ENCODE peak calls at places on chromosomes 5 and 9, in nine cellular contexts. R, E, U, J, P, Y, V, X and A are unnamed samples.

GRCh38 chr5:134603059-134603458 is 29.6 kb downstream of the SAR1B start:
- DNase-seq in U (no peak), P (peak), E (no peak), J (no peak), Y (no peak), X (no peak), R (no peak), V (no peak), A (peak)

GRCh38 chr5:143002459-143003327 is 232.5 kb downstream of the ARHGAP26 start:
- DNase-seq in Y (no peak), U (peak), P (peak), V (no peak), J (no peak), E (no peak), R (peak), X (no peak), A (peak)

GRCh38 chr5:128534729-128535128 is 3.3 kb downstream of the FBN2 start:
- DNase-seq in X (no peak), P (peak), V (no peak), U (peak), R (peak), J (no peak), E (no peak), Y (no peak), A (no peak)

GRCh38 chr9:26012797-26013594 is 334.8 kb upstream of the TUSC1 start:
- DNase-seq in R (no peak), P (no peak), J (no peak), V (peak), E (no peak), X (no peak), Y (no peak), U (no peak), A (peak)

GRCh38 chr9:116951588-116952433 is 264.7 kb downstream of the TRIM32 start:
- DNase-seq in J (no peak), Y (no peak), V (peak), E (no peak), X (no peak), P (no peak), R (no peak), U (no peak), A (peak)

GRCh38 chr5:10118150-10118549 is 131.5 kb downstream of the ATPSCKMT start:
- DNase-seq in J (no peak), X (no peak), V (no peak), R (no peak), E (no peak), P (no peak), Y (no peak), U (no peak), A (no peak)

GRCh38 chr9:36401897-36402480 is 1.9 kb upstream of the RNF38 start:
- DNase-seq in R (no peak), J (no peak), X (no peak), U (no peak), P (no peak), V (no peak), Y (no peak), E (no peak), A (no peak)

GRCh38 chr9:105291422-105291859 is 47.0 kb downstream of the SLC44A1 start:
- DNase-seq in E (no peak), P (no peak), J (no peak), X (no peak), R (no peak), V (no peak), U (no peak), Y (no peak), A (no peak)

GRCh38 chr5:111707624-111708165 is 49.3 kb downstream of the NREP start:
- DNase-seq in P (no peak), Y (no peak), U (no peak), X (no peak), V (no peak), J (no peak), E (no peak), R (no peak), A (no peak)

GRCh38 chr9:22649384-22649783 is 202.8 kb downstream of the DMRTA1 start:
- DNase-seq in P (peak), R (no peak), Y (no peak), X (no peak), E (no peak), J (no peak), U (no peak), V (no peak), A (no peak)

GRCh38 chr9:118321823-118322222 is 617.6 kb downstream of the TLR4 start:
- DNase-seq in R (no peak), U (no peak), V (no peak), X (no peak), J (no peak), P (no peak), E (no peak), Y (no peak), A (no peak)

GRCh38 chr9:99513441-99514112 is 291.5 kb downstream of the SEC61B start:
- DNase-seq in R (no peak), J (no peak), E (no peak), V (no peak), U (no peak), X (no peak), P (no peak), Y (no peak), A (no peak)

GRCh38 chr5:143707797-143708196 is 104.2 kb upstream of the HMHB1 start:
- DNase-seq in U (no peak), P (peak), R (no peak), V (no peak), E (no peak), X (no peak), Y (no peak), J (no peak), A (no peak)

GRCh38 chr5:101679816-101680215 is 616.3 kb downstream of the SLCO4C1 start:
- DNase-seq in P (peak), E (no peak), R (no peak), Y (no peak), X (no peak), U (no peak), J (no peak), V (no peak), A (no peak)

GRCh38 chr5:178450121-178450631 is 140.0 kb downstream of the COL23A1 start:
- DNase-seq in J (no peak), U (no peak), P (no peak), V (no peak), R (no peak), Y (no peak), X (no peak), E (no peak), A (no peak)

GRCh38 chr9:96040591-96041461 is 165.3 kb downstream of the ERCC6L2 start:
- DNase-seq in Y (no peak), U (peak), E (no peak), R (peak), X (no peak), V (no peak), P (no peak), J (no peak), A (no peak)

GRCh38 chr5:86885489-86886225 is 267.9 kb downstream of the COX7C start:
- DNase-seq in E (no peak), V (no peak), X (no peak), R (no peak), Y (no peak), U (no peak), J (no peak), P (peak), A (no peak)

GRCh38 chr9:113547501-113547900 is 84.0 kb downstream of the RGS3 start:
- DNase-seq in U (no peak), P (no peak), X (no peak), V (no peak), E (no peak), J (no peak), Y (no peak), R (peak), A (no peak)

GRCh38 chr9:110340306-110340705 is 2.6 kb upstream of the TXNDC8 start:
- DNase-seq in V (no peak), J (peak), P (peak), R (peak), X (no peak), U (no peak), Y (no peak), E (no peak), A (peak)

GRCh38 chr5:94355817-94356216 is 262.6 kb downstream of the KIAA0825 start:
- DNase-seq in Y (no peak), U (no peak), E (no peak), P (no peak), R (no peak), J (no peak), X (no peak), V (no peak), A (no peak)

GRCh38 chr5:16907270-16907669 is 28.8 kb downstream of the MYO10 start:
- DNase-seq in U (no peak), E (no peak), V (no peak), J (no peak), X (no peak), Y (no peak), R (no peak), P (no peak), A (no peak)

GRCh38 chr9:130128782-130129424 is 43.3 kb upstream of the NCS1 start:
- DNase-seq in E (peak), Y (peak), X (peak), U (no peak), V (no peak), P (peak), J (no peak), R (no peak), A (peak)

GRCh38 chr5:140043508-140043872 is 391 bp upstream of the NRG2 start:
- DNase-seq in V (peak), J (peak), Y (no peak), U (no peak), X (no peak), R (peak), E (no peak), P (no peak), A (peak)